ENCODE peak calls at places on chromosome 15, in four cellular contexts. One of them, this sample, is unnamed.

GRCh38 chr15:82543155-82543554 is 2.9 kb upstream of the RPS17 start:
- DNase-seq in tibial artery: no peak
- DNase-seq in mammary epithelial cell: no peak
- DNase-seq in endodermal cell: peak; percentile 77
- DNase-seq in this sample: peak; percentile 93

GRCh38 chr15:41562258-41562657 is 3.2 kb downstream of the TYRO3 start:
- DNase-seq in tibial artery: no peak
- DNase-seq in endodermal cell: no peak
- DNase-seq in mammary epithelial cell: no peak
- DNase-seq in this sample: no peak

GRCh38 chr15:42155546-42156265 is 730 bp downstream of the PLA2G4F start:
- DNase-seq in mammary epithelial cell: peak; percentile 32
- DNase-seq in tibial artery: no peak
- DNase-seq in endodermal cell: no peak
- DNase-seq in this sample: no peak

GRCh38 chr15:40097096-40097967 is 11.3 kb downstream of the BMF start:
- DNase-seq in mammary epithelial cell: no peak
- DNase-seq in tibial artery: no peak
- DNase-seq in endodermal cell: no peak
- DNase-seq in this sample: no peak

GRCh38 chr15:40238481-40238926 is 359 bp upstream of the PAK6 start:
- DNase-seq in endodermal cell: no peak
- DNase-seq in tibial artery: no peak
- DNase-seq in mammary epithelial cell: no peak
- DNase-seq in this sample: no peak

GRCh38 chr15:66590435-66590834 is 24.6 kb upstream of the LCTL start:
- DNase-seq in tibial artery: no peak
- DNase-seq in endodermal cell: no peak
- DNase-seq in mammary epithelial cell: no peak
- DNase-seq in this sample: no peak

GRCh38 chr15:45450468-45450867 is 72.1 kb downstream of the SLC30A4 start:
- DNase-seq in mammary epithelial cell: no peak
- DNase-seq in tibial artery: no peak
- DNase-seq in endodermal cell: no peak
- DNase-seq in this sample: no peak

GRCh38 chr15:81003023-81003350 is 2.3 kb downstream of the TLNRD1 start:
- DNase-seq in mammary epithelial cell: no peak
- DNase-seq in endodermal cell: no peak
- DNase-seq in tibial artery: no peak
- DNase-seq in this sample: no peak

GRCh38 chr15:71288348-71288955 is 173.2 kb downstream of the THSD4 start:
- DNase-seq in mammary epithelial cell: no peak
- DNase-seq in endodermal cell: no peak
- DNase-seq in tibial artery: no peak
- DNase-seq in this sample: no peak

GRCh38 chr15:31374489-31374888 is 47.9 kb downstream of the KLF13 start:
- DNase-seq in endodermal cell: no peak
- DNase-seq in mammary epithelial cell: no peak
- DNase-seq in tibial artery: no peak
- DNase-seq in this sample: no peak

GRCh38 chr15:88238618-88239430 is 17.7 kb downstream of the NTRK3 start:
- DNase-seq in mammary epithelial cell: peak; percentile 27
- DNase-seq in endodermal cell: no peak
- DNase-seq in tibial artery: no peak
- DNase-seq in this sample: peak; percentile 42

GRCh38 chr15:101431301-101431700 is 58.2 kb downstream of the PCSK6 start:
- DNase-seq in mammary epithelial cell: no peak
- DNase-seq in tibial artery: no peak
- DNase-seq in endodermal cell: no peak
- DNase-seq in this sample: no peak

GRCh38 chr15:92580521-92580920 is 75.1 kb downstream of the FAM174B start:
- DNase-seq in endodermal cell: no peak
- DNase-seq in mammary epithelial cell: no peak
- DNase-seq in tibial artery: no peak
- DNase-seq in this sample: no peak

GRCh38 chr15:88684345-88684744 is 45.5 kb downstream of the ISG20 start:
- DNase-seq in endodermal cell: no peak
- DNase-seq in tibial artery: no peak
- DNase-seq in mammary epithelial cell: no peak
- DNase-seq in this sample: no peak

GRCh38 chr15:73153024-73153423 is 100.8 kb downstream of the NEO1 start:
- DNase-seq in mammary epithelial cell: no peak
- DNase-seq in tibial artery: no peak
- DNase-seq in endodermal cell: no peak
- DNase-seq in this sample: no peak

GRCh38 chr15:67400890-67401289 is 120.0 kb upstream of the C15orf61 start:
- DNase-seq in endodermal cell: no peak
- DNase-seq in tibial artery: no peak
- DNase-seq in mammary epithelial cell: no peak
- DNase-seq in this sample: no peak

GRCh38 chr15:49066374-49066773 is 20.1 kb upstream of the SECISBP2L start:
- DNase-seq in tibial artery: no peak
- DNase-seq in mammary epithelial cell: no peak
- DNase-seq in endodermal cell: no peak
- DNase-seq in this sample: no peak

GRCh38 chr15:36947035-36947719 is 153.2 kb downstream of the MEIS2 start:
- DNase-seq in tibial artery: no peak
- DNase-seq in mammary epithelial cell: no peak
- DNase-seq in endodermal cell: no peak
- DNase-seq in this sample: no peak

GRCh38 chr15:101325263-101326025 is 30.4 kb upstream of the SNRPA1 start:
- DNase-seq in tibial artery: no peak
- DNase-seq in mammary epithelial cell: no peak
- DNase-seq in endodermal cell: peak; percentile 32
- DNase-seq in this sample: no peak

GRCh38 chr15:40096094-40096876 is 12.4 kb downstream of the BMF start:
- DNase-seq in tibial artery: no peak
- DNase-seq in endodermal cell: no peak
- DNase-seq in mammary epithelial cell: no peak
- DNase-seq in this sample: no peak

GRCh38 chr15:58458076-58458475 is 26.3 kb downstream of the LIPC start:
- DNase-seq in tibial artery: no peak
- DNase-seq in endodermal cell: no peak
- DNase-seq in mammary epithelial cell: no peak
- DNase-seq in this sample: no peak

GRCh38 chr15:43519207-43519606 is 1.8 kb downstream of the MAP1A start:
- DNase-seq in tibial artery: no peak
- DNase-seq in endodermal cell: no peak
- DNase-seq in mammary epithelial cell: no peak
- DNase-seq in this sample: no peak

GRCh38 chr15:43516801-43517353 is 531 bp upstream of the MAP1A start:
- DNase-seq in tibial artery: no peak
- DNase-seq in mammary epithelial cell: no peak
- DNase-seq in endodermal cell: no peak
- DNase-seq in this sample: peak; percentile 69

GRCh38 chr15:43516185-43516584 is 1.2 kb upstream of the MAP1A start:
- DNase-seq in tibial artery: peak; percentile 62
- DNase-seq in mammary epithelial cell: no peak
- DNase-seq in endodermal cell: no peak
- DNase-seq in this sample: no peak

GRCh38 chr15:43518073-43518761 is 809 bp downstream of the MAP1A start:
- DNase-seq in endodermal cell: peak; percentile 80
- DNase-seq in tibial artery: no peak
- DNase-seq in mammary epithelial cell: no peak
- DNase-seq in this sample: peak; percentile 60

DNA sequence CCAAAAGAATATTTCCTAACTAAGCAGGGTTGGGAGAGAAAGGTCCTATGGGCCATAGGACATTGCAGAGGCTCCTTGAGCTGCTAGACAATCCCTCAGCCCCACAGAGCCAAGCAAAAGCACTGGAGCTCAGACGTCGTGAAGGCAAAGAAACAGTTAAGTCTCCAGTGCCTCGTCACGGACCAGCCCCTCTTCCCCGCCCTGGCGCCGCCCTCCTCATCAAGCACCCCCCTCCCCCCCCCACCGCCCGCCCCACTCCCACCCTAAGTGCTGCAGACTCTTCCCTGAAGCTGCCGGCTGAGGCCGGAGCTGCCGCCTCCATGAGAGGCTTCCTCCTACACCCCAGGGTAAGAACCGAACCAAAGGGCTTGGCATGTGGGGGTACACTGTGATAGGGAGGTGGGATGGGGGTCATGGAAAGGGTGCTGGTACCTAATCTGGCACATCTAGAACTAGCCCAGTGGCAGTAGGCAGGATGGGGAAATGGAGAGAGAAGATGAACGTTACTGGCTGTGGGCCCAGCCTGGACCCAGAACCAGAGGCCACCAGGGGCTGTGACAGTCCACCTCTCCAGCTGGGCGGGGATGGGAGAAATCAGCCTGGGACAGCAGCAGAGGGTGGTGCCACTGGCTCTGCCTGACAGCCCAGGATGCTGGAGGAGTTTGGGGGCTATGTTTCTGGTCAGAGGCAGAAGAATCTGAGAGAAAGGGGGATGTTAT is at the start of gene MAP1A:
- DNase-seq in tibial artery: peak; percentile 59
- DNase-seq in mammary epithelial cell: no peak
- DNase-seq in endodermal cell: peak; percentile 84
- DNase-seq in this sample: peak; percentile 53
- H3K4me1 ChIP-seq in tibial artery: peaks cover 18% of the 10 kb centered on the region
- H3K4me1 ChIP-seq in mammary epithelial cell: peaks cover 18% of the 10 kb centered on the region
- H3K4me1 ChIP-seq in endodermal cell: peaks cover 5% of the 10 kb centered on the region
- H3K4me1 ChIP-seq in this sample: peaks cover 34% of the 10 kb centered on the region

GRCh38 chr15:70197945-70198361 is 100.2 kb upstream of the TLE3 start:
- DNase-seq in endodermal cell: peak; percentile 45
- DNase-seq in mammary epithelial cell: no peak
- DNase-seq in tibial artery: no peak
- DNase-seq in this sample: no peak

GRCh38 chr15:70198441-70199123 is 100.9 kb upstream of the TLE3 start:
- DNase-seq in mammary epithelial cell: no peak
- DNase-seq in tibial artery: no peak
- DNase-seq in endodermal cell: peak; percentile 49
- DNase-seq in this sample: peak; percentile 31

GRCh38 chr15:70196314-70197291 is 98.9 kb upstream of the TLE3 start:
- DNase-seq in tibial artery: peak; percentile 63
- DNase-seq in endodermal cell: peak; percentile 95
- DNase-seq in mammary epithelial cell: peak; percentile 100
- DNase-seq in this sample: peak; percentile 99

GRCh38 chr15:70195808-70196304 is 98.1 kb upstream of the TLE3 start:
- DNase-seq in endodermal cell: no peak
- DNase-seq in mammary epithelial cell: peak; percentile 87
- DNase-seq in tibial artery: peak; percentile 85
- DNase-seq in this sample: peak; percentile 95

GRCh38 chr15:70197318-70197944 is 99.7 kb upstream of the TLE3 start:
- DNase-seq in endodermal cell: peak; percentile 45
- DNase-seq in mammary epithelial cell: peak; percentile 79
- DNase-seq in tibial artery: no peak
- DNase-seq in this sample: peak; percentile 26
- H3K4me1 ChIP-seq in endodermal cell: peaks cover 11% of the 10 kb centered on the region
- H3K4me1 ChIP-seq in mammary epithelial cell: peaks cover 33% of the 10 kb centered on the region
- H3K4me1 ChIP-seq in tibial artery: peaks cover 22% of the 10 kb centered on the region
- H3K4me1 ChIP-seq in this sample: peaks cover 30% of the 10 kb centered on the region

DNA sequence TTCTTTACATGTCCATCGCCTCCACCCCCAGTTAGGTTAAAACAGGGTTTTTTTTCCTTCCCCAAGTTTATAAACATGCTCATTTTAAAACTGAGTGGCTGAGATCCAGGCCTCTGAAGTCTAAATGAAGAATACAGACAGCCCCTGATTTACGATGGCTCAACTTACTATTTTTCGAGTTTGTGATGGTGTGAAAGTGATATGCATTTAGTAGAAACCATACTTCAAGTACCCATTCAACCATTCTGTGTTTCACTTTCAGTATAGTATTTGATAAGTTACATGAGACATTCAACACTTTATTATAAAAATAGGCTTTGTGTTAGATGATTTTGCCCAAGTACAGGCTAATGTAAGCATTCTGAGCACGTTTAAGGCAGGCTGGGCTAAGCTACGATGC is 30.5 kb upstream of the GNB5 start:
- DNase-seq in tibial artery: no peak
- DNase-seq in endodermal cell: no peak
- DNase-seq in mammary epithelial cell: no peak
- DNase-seq in this sample: no peak
- H3K4me1 ChIP-seq in tibial artery: no peaks in the 10 kb centered on the region
- H3K4me1 ChIP-seq in endodermal cell: no peaks in the 10 kb centered on the region
- H3K4me1 ChIP-seq in mammary epithelial cell: no peaks in the 10 kb centered on the region
- H3K4me1 ChIP-seq in this sample: peaks cover 3% of the 10 kb centered on the region

DNA sequence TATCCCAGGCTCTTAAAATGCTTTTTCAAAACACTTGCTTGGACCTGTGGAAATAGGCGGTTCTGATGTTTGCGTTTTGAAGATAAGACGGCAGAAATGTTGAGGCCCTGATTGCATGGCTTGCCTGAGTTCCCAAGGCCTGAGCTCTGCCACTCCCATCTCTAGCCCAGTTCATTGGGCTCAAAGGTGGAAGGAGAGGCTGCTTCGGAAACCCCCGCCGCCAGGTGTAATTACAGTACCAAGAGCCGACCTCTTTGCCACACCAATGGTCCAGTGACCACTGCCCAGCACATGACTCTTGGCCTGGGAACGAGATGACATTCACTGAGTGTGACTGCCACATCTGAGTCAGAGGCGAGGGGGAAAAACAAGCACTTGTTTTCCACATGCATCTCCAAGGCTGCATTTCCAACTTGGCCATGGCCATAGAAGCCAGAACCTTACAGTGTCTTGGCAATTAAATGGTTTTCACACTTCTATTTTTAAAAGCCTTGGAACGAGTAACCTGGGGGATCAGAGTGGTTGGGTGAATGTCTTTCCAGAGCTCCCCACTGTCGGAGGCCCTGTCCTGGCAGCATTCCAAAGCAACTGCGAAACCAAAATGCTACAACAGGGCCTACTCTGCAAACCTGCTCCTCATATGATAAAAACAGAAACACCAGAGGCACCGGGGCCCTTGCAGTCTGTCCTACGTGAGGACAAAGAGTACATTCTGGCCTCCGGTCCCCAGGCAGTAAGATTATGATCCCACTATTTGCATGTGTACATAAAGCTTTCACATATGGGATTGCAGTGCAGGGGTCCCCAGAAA is 63.8 kb upstream of the CGNL1 start:
- DNase-seq in endodermal cell: no peak
- DNase-seq in mammary epithelial cell: no peak
- DNase-seq in tibial artery: no peak
- DNase-seq in this sample: no peak
- H3K4me1 ChIP-seq in endodermal cell: no peaks in the 10 kb centered on the region
- H3K4me1 ChIP-seq in mammary epithelial cell: no peaks in the 10 kb centered on the region
- H3K4me1 ChIP-seq in tibial artery: no peaks in the 10 kb centered on the region
- H3K4me1 ChIP-seq in this sample: no peaks in the 10 kb centered on the region

GRCh38 chr15:52579852-52580251 is 11.0 kb upstream of the ARPP19 start:
- DNase-seq in tibial artery: no peak
- DNase-seq in mammary epithelial cell: no peak
- DNase-seq in endodermal cell: no peak
- DNase-seq in this sample: no peak
- H3K4me1 ChIP-seq in tibial artery: no peaks in the 10 kb centered on the region
- H3K4me1 ChIP-seq in mammary epithelial cell: no peaks in the 10 kb centered on the region
- H3K4me1 ChIP-seq in endodermal cell: no peaks in the 10 kb centered on the region
- H3K4me1 ChIP-seq in this sample: no peaks in the 10 kb centered on the region

GRCh38 chr15:78968114-78968513 is 23.3 kb upstream of the CTSH start:
- DNase-seq in tibial artery: no peak
- DNase-seq in endodermal cell: no peak
- DNase-seq in mammary epithelial cell: no peak
- DNase-seq in this sample: no peak
- H3K4me1 ChIP-seq in tibial artery: no peaks in the 10 kb centered on the region
- H3K4me1 ChIP-seq in endodermal cell: no peaks in the 10 kb centered on the region
- H3K4me1 ChIP-seq in mammary epithelial cell: peaks cover 8% of the 10 kb centered on the region
- H3K4me1 ChIP-seq in this sample: no peaks in the 10 kb centered on the region

This sample was measured in astrocyte.